ENCODE peak calls at places on chromosomes 11 and 22, in five cellular contexts. M is psoas muscle, I is GM23248, Q is fibroblast of lung, V is lower lobe of right lung. U is an unnamed sample.
A peak's percentile ranks its signal among the peaks of the same experiment; 100 is the strongest.

GRCh38 chr11:2576536-2576935 is 123.3 kb downstream of the KCNQ1OT1 start:
- DNase-seq in M (peak; percentile 38), Q (no peak), I (no peak), V (peak; percentile 20), U (peak; percentile 6)

GRCh38 chr22:20437253-20438065 is at the start of gene SCARF2:
- DNase-seq in V (peak; percentile 55), Q (peak; percentile 57), I (peak; percentile 78), M (peak; percentile 75), U (peak; percentile 56)

GRCh38 chr11:19912206-19913118 is 199.8 kb downstream of the NAV2 start:
- DNase-seq in M (no peak), Q (peak; percentile 55), V (no peak), I (no peak), U (no peak)

GRCh38 chr11:64809781-64810241 is 540 bp downstream of the MEN1 start:
- DNase-seq in V (no peak), Q (no peak), M (no peak), I (peak; percentile 57), U (peak; percentile 79)

GRCh38 chr22:23533328-23533762 is 46.7 kb downstream of the IGLL1 start:
- DNase-seq in Q (no peak), V (peak; percentile 44), I (peak; percentile 21), M (peak; percentile 32), U (no peak)

GRCh38 chr11:2097356-2097997 is 41.7 kb downstream of the IGF2 start:
- DNase-seq in I (peak; percentile 81), V (peak; percentile 62), Q (peak; percentile 94), M (peak; percentile 85), U (peak; percentile 54)

GRCh38 chr11:57434640-57435546 is 8.0 kb upstream of the SLC43A3 start:
- DNase-seq in I (peak; percentile 95), Q (peak; percentile 98), M (no peak), V (no peak), U (no peak)

GRCh38 chr11:9861860-9862725 is 198.2 kb downstream of the SWAP70 start:
- DNase-seq in M (peak; percentile 57), Q (peak; percentile 77), I (peak; percentile 73), V (no peak), U (peak; percentile 44)

GRCh38 chr22:25929479-25929878 is 187.5 kb downstream of the MYO18B start:
- DNase-seq in M (no peak), I (no peak), V (no peak), Q (no peak), U (no peak)

GRCh38 chr22:21443057-21443734 is 24.0 kb upstream of the TMEM191C start:
- DNase-seq in Q (no peak), M (peak; percentile 39), V (peak; percentile 41), I (no peak), U (no peak)

GRCh38 chr22:44352378-44353062 is 39.8 kb upstream of the SHISAL1 start:
- DNase-seq in I (no peak), M (peak; percentile 33), Q (no peak), V (peak; percentile 28), U (no peak)

GRCh38 chr11:46896719-46897406 is 21.5 kb downstream of the LRP4 start:
- DNase-seq in V (no peak), Q (peak; percentile 40), I (peak; percentile 73), M (no peak), U (no peak)

GRCh38 chr11:59668188-59668949 is 468 bp downstream of the PATL1 start:
- DNase-seq in M (peak; percentile 76), I (peak; percentile 77), V (peak; percentile 80), Q (peak; percentile 46), U (no peak)

GRCh38 chr11:11786771-11787170 is 55.0 kb upstream of the USP47 start:
- DNase-seq in V (no peak), I (peak; percentile 54), M (no peak), Q (peak; percentile 51), U (no peak)

GRCh38 chr11:34281256-34281655 is 76.6 kb downstream of the ABTB2 start:
- DNase-seq in V (no peak), Q (no peak), M (no peak), I (peak; percentile 78), U (no peak)

GRCh38 chr11:86251285-86251830 is 6.8 kb downstream of the EED start:
- DNase-seq in V (no peak), I (peak; percentile 32), M (no peak), Q (no peak), U (no peak)

GRCh38 chr11:19080579-19080993 is 20.1 kb upstream of the MRGPRX2 start:
- DNase-seq in I (peak; percentile 76), Q (peak; percentile 33), V (peak; percentile 53), M (no peak), U (no peak)

GRCh38 chr22:34427841-34428240 is 507.6 kb upstream of the LARGE1 start:
- DNase-seq in I (no peak), Q (no peak), V (no peak), M (no peak), U (no peak)

GRCh38 chr11:125724125-125724524 is 22.0 kb upstream of the PATE1 start:
- DNase-seq in Q (peak; percentile 1), M (no peak), V (no peak), I (peak; percentile 38), U (no peak)

GRCh38 chr11:47724041-47724729 is 9.0 kb upstream of the AGBL2 start:
- DNase-seq in V (no peak), M (no peak), Q (peak; percentile 95), I (peak; percentile 64), U (no peak)

GRCh38 chr22:45998638-45999378 is 21.8 kb upstream of the WNT7B start:
- DNase-seq in I (no peak), M (peak; percentile 48), Q (no peak), V (peak; percentile 30), U (no peak)

GRCh38 chr22:19554834-19555404 is 30.7 kb upstream of the CLDN5 start:
- DNase-seq in V (no peak), Q (peak; percentile 46), I (peak; percentile 34), M (no peak), U (peak; percentile 40)

GRCh38 chr11:119339581-119340334 is 925 bp downstream of the C1QTNF5 start:
- DNase-seq in Q (peak; percentile 56), V (peak; percentile 81), M (peak; percentile 88), I (peak; percentile 82), U (peak; percentile 81)

GRCh38 chr11:117794144-117794543 is 2.9 kb downstream of the DSCAML1 start:
- DNase-seq in M (no peak), Q (no peak), V (no peak), I (no peak), U (no peak)

GRCh38 chr11:117392001-117392690 is 64.5 kb downstream of the CEP164 start:
- DNase-seq in V (no peak), Q (no peak), I (no peak), M (no peak), U (no peak)

GRCh38 chr11:63760487-63761079 is 8.0 kb downstream of the ZFTA start:
- DNase-seq in V (no peak), Q (no peak), I (no peak), M (no peak), U (no peak)

GRCh38 chr22:17903564-17904295 is 120.6 kb downstream of the MICAL3 start:
- DNase-seq in V (no peak), Q (no peak), M (no peak), I (no peak), U (no peak)

GRCh38 chr11:78310500-78310909 is 107.1 kb downstream of the GAB2 start:
- DNase-seq in V (no peak), Q (peak; percentile 55), I (peak; percentile 54), M (peak; percentile 75), U (peak; percentile 56)

GRCh38 chr22:30000566-30000965 is 79.7 kb upstream of the HORMAD2 start:
- DNase-seq in Q (peak; percentile 14), M (no peak), I (peak; percentile 72), V (no peak), U (no peak)

GRCh38 chr11:7967826-7968225 is 2.6 kb upstream of the NLRP10 start:
- DNase-seq in I (peak; percentile 65), Q (peak; percentile 46), V (no peak), M (no peak), U (no peak)

GRCh38 chr22:46876357-46876934 is 114.0 kb downstream of the TBC1D22A start:
- DNase-seq in I (no peak), M (no peak), Q (no peak), V (no peak), U (no peak)

GRCh38 chr11:77087723-77088225 is 14.9 kb upstream of the OMP start:
- DNase-seq in Q (no peak), V (peak; percentile 27), I (no peak), M (no peak), U (no peak)
- H3K36me3 ChIP-seq in Q (peaks cover 2% of the 10 kb centered on the region), V (no peaks in the 10 kb centered on the region), I (no peaks in the 10 kb centered on the region), M (no peaks in the 10 kb centered on the region), U (peaks cover 10% of the 10 kb centered on the region)

DNA sequence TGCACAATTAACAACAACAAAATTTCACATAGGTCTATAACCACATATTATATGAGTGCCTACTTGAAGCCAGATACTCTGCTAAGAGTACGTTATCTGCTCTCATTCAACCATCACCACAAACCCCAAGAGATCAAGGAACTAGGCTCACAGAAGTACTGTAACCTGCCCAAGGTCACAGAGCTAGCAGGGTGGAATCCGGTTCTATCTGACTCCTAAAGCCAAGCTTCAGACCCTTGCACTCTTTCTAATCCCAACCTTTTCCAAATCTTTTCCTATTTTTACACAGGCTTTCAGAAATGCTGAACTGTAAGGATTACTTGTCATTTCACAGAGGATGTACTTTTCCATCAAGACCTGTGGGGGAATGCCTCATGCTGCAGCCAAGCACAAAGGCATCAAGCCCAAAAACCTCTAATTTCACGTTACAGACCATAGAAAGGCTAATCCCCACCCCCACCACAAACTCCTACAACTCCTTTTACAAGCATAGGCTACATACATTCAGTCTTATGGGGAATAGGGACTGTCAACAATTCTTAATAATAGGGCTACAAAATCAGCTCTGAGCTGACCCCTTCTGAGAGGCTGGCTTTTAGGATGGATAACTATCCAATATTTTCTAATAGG is 924 bp downstream of the PRCP start:
- DNase-seq in V (no peak), Q (no peak), I (peak; percentile 19), M (no peak), U (no peak)
- H3K4me1 ChIP-seq in V (peaks cover 46% of the 10 kb centered on the region), Q (peaks cover 3% of the 10 kb centered on the region), I (peaks cover 5% of the 10 kb centered on the region), M (peaks cover 17% of the 10 kb centered on the region), U (no peaks in the 10 kb centered on the region)

GRCh38 chr22:39513791-39514190 is 6.6 kb upstream of the ATF4 start:
- DNase-seq in I (no peak), Q (no peak), M (no peak), V (no peak), U (no peak)
- H3K36me3 ChIP-seq in I (peaks cover 34% of the 10 kb centered on the region), Q (peaks cover 24% of the 10 kb centered on the region), M (peaks cover 3% of the 10 kb centered on the region), V (peaks cover 77% of the 10 kb centered on the region), U (no peaks in the 10 kb centered on the region)

GRCh38 chr11:31366795-31367194 is 2.7 kb downstream of the DCDC1 start:
- DNase-seq in I (no peak), M (no peak), V (no peak), Q (no peak), U (no peak)

DNA sequence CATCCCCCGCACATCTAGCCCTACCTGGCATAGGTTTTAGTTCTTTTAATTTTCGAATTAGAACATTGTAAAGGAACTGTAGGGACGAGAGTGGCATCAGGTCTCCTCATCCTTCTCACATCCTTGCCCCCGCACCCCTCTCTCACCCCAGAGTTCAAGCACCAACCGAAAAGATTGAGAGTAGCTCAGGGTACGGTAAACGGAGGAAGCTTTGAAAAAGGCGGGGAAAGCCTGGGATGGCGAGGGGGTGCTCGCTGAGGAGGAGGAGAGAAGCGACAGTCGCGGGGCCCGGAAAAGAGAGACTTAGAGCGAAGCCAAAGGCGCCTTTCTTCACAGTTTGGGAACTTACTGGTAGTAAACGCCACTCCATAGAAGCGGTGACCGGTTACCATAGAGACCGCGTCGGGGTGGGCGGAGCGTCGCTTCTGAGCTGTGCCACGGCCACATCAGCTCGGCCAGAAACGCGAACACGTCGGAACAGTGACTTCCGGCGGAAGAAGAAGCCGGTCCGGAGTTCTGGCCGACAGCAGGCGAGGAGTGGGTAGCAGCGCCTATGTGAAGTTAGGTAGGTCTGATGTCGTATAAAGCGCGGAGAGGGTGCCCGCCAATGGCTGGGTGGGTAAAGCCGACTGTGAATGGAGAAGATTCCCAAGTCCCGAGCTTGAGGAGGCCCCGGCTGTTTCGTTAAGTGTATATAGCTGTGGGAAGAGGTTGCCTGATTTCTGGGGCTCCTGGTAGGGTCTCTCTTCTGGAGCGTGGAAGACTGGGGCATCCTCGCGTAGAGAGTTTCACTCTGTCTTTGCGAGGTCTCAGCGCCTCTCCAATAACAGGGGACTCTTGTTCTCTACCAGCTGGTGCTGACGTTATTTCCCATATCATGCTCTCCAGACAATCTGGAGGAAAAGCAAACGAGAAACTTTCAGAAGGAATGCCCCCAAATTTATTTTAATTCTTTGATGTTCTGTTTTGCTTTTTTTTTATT is at the start of the genes DCDC1 and DNAJC24:
- DNase-seq in I (peak; percentile 97), V (peak; percentile 95), M (peak; percentile 95), Q (peak; percentile 93), U (peak; percentile 92)
- H3K4me1 ChIP-seq in I (peaks cover 6% of the 10 kb centered on the region), V (peaks cover 19% of the 10 kb centered on the region), M (no peaks in the 10 kb centered on the region), Q (no peaks in the 10 kb centered on the region), U (peaks cover 3% of the 10 kb centered on the region)